ENCODE peak calls at places on chromosomes 7 and 10, in six cellular contexts. R is suprapubic skin, A is GM23338, O is Peyer's patch, X is psoas muscle, M is gastrocnemius medialis. Z is an unnamed sample.
A peak's percentile ranks its signal among the peaks of the same experiment; 100 is the strongest.

GRCh38 chr7:151901313-151901669 is 24.4 kb upstream of the PRKAG2 start:
- DNase-seq in R (no peak), A (no peak), O (no peak), X (no peak), M (peak; percentile 21), Z (no peak)

GRCh38 chr7:12297709-12298108 is 86.6 kb downstream of the TMEM106B start:
- DNase-seq in R (no peak), A (peak; percentile 65), O (no peak), X (no peak), M (no peak), Z (no peak)

GRCh38 chr10:14247650-14248258 is 83.0 kb downstream of the FRMD4A start:
- DNase-seq in R (no peak), A (no peak), O (no peak), X (no peak), M (no peak), Z (no peak)

GRCh38 chr10:131113165-131113564 is 198.4 kb downstream of the TCERG1L start:
- DNase-seq in R (no peak), A (no peak), O (no peak), X (peak; percentile 8), M (no peak), Z (no peak)

GRCh38 chr10:129285459-129285858 is 181.6 kb upstream of the MGMT start:
- DNase-seq in R (no peak), A (no peak), O (no peak), X (no peak), M (no peak), Z (no peak)

GRCh38 chr10:92901819-92902234 is 53.5 kb downstream of the EXOC6 start:
- DNase-seq in R (no peak), A (no peak), O (peak; percentile 33), X (no peak), M (no peak), Z (no peak)

GRCh38 chr10:51768886-51769285 is 69.5 kb upstream of the CSTF2T start:
- DNase-seq in R (no peak), A (no peak), O (no peak), X (no peak), M (no peak), Z (no peak)

GRCh38 chr10:28875535-28876208 is 198.4 kb downstream of the BAMBI start:
- DNase-seq in R (no peak), A (peak; percentile 36), O (no peak), X (no peak), M (no peak), Z (no peak)

GRCh38 chr10:101969496-101969895 is 86.5 kb downstream of the ARMH3 start:
- DNase-seq in R (no peak), A (no peak), O (no peak), X (no peak), M (no peak), Z (no peak)

GRCh38 chr7:47327698-47328391 is 254.1 kb downstream of the TNS3 start:
- DNase-seq in R (peak; percentile 83), A (peak; percentile 92), O (peak; percentile 31), X (peak; percentile 90), M (peak; percentile 80), Z (peak; percentile 96)

GRCh38 chr10:33273295-33274002 is 61.0 kb downstream of the NRP1 start:
- DNase-seq in R (peak; percentile 83), A (peak; percentile 48), O (no peak), X (peak; percentile 92), M (peak; percentile 87), Z (peak; percentile 31)

GRCh38 chr7:38276096-38276857 is 2.8 kb upstream of the TARP start:
- DNase-seq in R (no peak), A (no peak), O (no peak), X (no peak), M (no peak), Z (no peak)

GRCh38 chr7:135188298-135188984 is 17.9 kb upstream of the CYREN start:
- DNase-seq in R (no peak), A (no peak), O (no peak), X (no peak), M (no peak), Z (no peak)

GRCh38 chr10:30705086-30705624 is 75.6 kb upstream of the LYZL2 start:
- DNase-seq in R (no peak), A (no peak), O (peak; percentile 65), X (no peak), M (no peak), Z (no peak)

GRCh38 chr10:48266528-48266927 is 8.0 kb downstream of the FRMPD2 start:
- DNase-seq in R (no peak), A (no peak), O (no peak), X (no peak), M (no peak), Z (no peak)

GRCh38 chr7:747186-747585 is 20.1 kb upstream of the PRKAR1B start:
- DNase-seq in R (peak; percentile 6), A (no peak), O (no peak), X (peak; percentile 15), M (no peak), Z (no peak)

GRCh38 chr7:9937944-9938631 is 1035.6 kb upstream of the PHF14 start:
- DNase-seq in R (no peak), A (peak; percentile 62), O (no peak), X (no peak), M (no peak), Z (peak; percentile 65)

GRCh38 chr10:70135046-70135445 is 2.4 kb upstream of the AIFM2 start:
- DNase-seq in R (peak; percentile 44), A (no peak), O (no peak), X (no peak), M (no peak), Z (no peak)

GRCh38 chr10:28721318-28721717 is 44.0 kb downstream of the BAMBI start:
- DNase-seq in R (no peak), A (no peak), O (no peak), X (no peak), M (no peak), Z (no peak)

GRCh38 chr7:129298268-129298893 is 73.6 kb downstream of the AHCYL2 start:
- DNase-seq in R (no peak), A (peak; percentile 84), O (peak; percentile 51), X (peak; percentile 61), M (peak; percentile 32), Z (peak; percentile 28)

GRCh38 chr10:33279276-33279675 is 55.2 kb downstream of the NRP1 start:
- DNase-seq in R (no peak), A (no peak), O (no peak), X (no peak), M (no peak), Z (no peak)

GRCh38 chr10:46314046-46314445 is 27.2 kb downstream of the ANTXRL start:
- DNase-seq in R (no peak), A (no peak), O (no peak), X (no peak), M (no peak), Z (no peak)

GRCh38 chr10:21315321-21316220 is 209.9 kb downstream of the SKIDA1 start:
- DNase-seq in R (no peak), A (peak; percentile 76), O (peak; percentile 17), X (peak; percentile 66), M (peak; percentile 16), Z (peak; percentile 90)

GRCh38 chr7:101857358-101857794 is 40.0 kb downstream of the CUX1 start:
- DNase-seq in R (no peak), A (no peak), O (no peak), X (no peak), M (no peak), Z (no peak)

GRCh38 chr7:112211348-112211907 is 4.9 kb downstream of the ZNF277 start:
- DNase-seq in R (no peak), A (no peak), O (no peak), X (no peak), M (no peak), Z (no peak)

GRCh38 chr7:43905954-43906326 is 456 bp downstream of the URGCP start:
- DNase-seq in R (peak; percentile 67), A (peak; percentile 77), O (peak; percentile 26), X (peak; percentile 54), M (no peak), Z (no peak)

DNA sequence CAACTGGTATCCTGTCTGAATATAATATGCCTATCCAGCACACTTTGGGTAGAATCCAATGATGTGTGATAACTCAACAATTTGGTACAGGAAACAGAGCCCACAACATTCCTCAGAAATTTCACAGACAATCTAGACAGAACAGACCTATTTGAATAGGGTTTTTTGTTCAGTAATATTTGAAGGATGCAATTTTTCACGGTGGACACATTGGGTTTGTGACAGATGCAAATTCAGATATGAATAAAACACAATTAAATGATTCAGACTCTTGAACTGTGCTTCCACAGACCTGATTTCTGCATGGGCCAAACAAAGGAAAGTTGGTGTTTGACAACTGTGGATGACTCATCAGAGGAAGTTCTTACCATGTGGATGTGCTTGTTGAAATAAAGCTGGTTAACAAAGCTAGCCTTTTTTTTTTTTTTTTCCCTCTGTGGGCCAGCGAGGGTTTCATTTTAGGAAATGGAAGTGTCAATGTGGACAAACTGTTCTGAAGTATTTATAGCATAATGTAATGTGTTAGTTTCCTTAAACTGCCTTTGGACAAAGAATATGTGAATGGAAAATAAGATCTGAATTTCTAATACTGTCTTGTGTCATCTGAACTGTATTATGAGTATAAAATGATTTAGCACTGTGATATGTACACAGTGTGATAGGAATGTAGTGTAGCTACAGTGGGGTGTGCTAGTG is 43.2 kb upstream of the FAM133B start:
- DNase-seq in R (no peak), A (no peak), O (no peak), X (no peak), M (no peak), Z (peak; percentile 34)
- H3K4me3 ChIP-seq in R (no peak overlapping the region), A (no peak overlapping the region), O (no peak overlapping the region), X (no peak overlapping the region), M (no peak overlapping the region), Z (no peak overlapping the region)

DNA sequence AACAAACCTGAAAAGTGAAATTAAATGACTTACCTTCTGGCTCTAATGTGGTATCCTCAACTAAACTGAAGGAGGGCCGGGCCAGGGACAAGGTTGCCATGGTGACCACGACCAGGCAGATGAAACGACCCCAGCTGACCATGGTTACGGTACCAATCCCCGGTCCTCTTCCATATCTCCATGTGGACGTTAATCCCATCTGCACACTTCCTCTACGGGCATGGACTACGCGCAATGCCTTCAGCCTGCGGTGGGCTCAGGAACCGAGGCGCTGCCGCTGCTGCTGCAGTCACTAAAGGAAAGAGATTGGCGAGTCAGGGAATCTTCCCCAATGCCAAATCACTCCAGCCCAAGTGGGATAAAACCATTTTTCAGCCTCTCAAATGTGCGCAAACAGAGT is 4.6 kb downstream of the FGFR2 start:
- DNase-seq in R (peak; percentile 30), A (no peak), O (no peak), X (no peak), M (no peak), Z (no peak)
- H3K27me3 ChIP-seq in R (peaks cover 14% of the 10 kb centered on the region), A (no peaks in the 10 kb centered on the region), O (no peaks in the 10 kb centered on the region), X (peaks cover 4% of the 10 kb centered on the region), M (peaks cover 43% of the 10 kb centered on the region), Z (no peaks in the 10 kb centered on the region)

DNA sequence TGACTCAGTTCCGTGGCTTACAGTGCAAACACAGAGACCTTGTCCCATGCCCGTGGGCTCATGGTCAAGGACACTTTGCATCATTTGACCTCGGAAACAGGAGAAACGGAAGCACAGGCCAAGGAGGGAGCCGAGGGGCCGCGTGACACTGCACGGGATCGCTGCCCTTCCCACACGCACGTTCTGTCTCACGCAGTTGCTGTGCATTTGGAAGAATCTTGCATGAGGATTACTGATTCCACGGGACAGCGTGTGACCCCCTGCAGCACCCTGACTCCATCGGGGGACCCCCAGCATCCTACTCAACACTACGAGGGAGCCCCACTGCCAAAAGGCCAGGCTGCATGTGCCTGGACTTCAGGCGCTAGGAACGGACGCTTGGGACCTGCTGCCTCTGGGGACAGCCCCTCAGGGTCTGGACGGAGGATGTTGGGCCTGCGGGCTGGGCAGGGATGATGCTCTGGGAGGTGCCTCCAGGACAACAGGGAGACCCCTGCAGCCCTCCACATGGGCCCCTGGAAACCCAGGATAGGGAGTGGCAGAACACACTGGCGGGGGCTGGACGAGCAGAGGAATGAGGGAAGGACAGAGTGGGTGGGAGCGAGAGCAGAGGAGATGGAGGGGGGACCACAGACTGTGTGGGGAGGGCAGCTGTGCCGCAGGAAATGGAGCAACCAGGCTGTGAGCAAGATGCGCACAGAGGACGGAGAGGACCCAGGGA is 222.2 kb downstream of the DNAJB6 start:
- DNase-seq in R (peak; percentile 36), A (no peak), O (no peak), X (no peak), M (no peak), Z (no peak)
- H3K4me3 ChIP-seq in R (no peak overlapping the region), A (no peak overlapping the region), O (no peak overlapping the region), X (no peak overlapping the region), M (no peak overlapping the region), Z (no peak overlapping the region)

GRCh38 chr7:23469150-23469960 is 936 bp downstream of the IGF2BP3 start:
- DNase-seq in R (no peak), A (no peak), O (no peak), X (no peak), M (no peak), Z (peak; percentile 35)
- H3K27me3 ChIP-seq in R (peaks cover 100% of the 10 kb centered on the region), A (no peaks in the 10 kb centered on the region), O (peaks cover 62% of the 10 kb centered on the region), X (peaks cover 4% of the 10 kb centered on the region), M (peaks cover 94% of the 10 kb centered on the region), Z (no peaks in the 10 kb centered on the region)

Z was measured in HAP-1.